ENCODE peak calls at places on chromosomes 7 and 10, in four cellular contexts. Y is IMR-90, X is coronary artery, W is brain microvascular endothelial cell. D is an unnamed sample.

GRCh38 chr10:22301193-22301592 is 15.0 kb upstream of the COMMD3 start:
- DNase-seq in Y (no peak), X (no peak), W (no peak), D (no peak)

GRCh38 chr7:37947138-37947839 is 26.8 kb downstream of the EPDR1 start:
- DNase-seq in Y (no peak), X (no peak), W (no peak), D (no peak)

GRCh38 chr7:111113263-111114017 is 22.5 kb downstream of the LRRN3 start:
- DNase-seq in Y (peak), X (no peak), W (no peak), D (no peak)

GRCh38 chr7:146654048-146654447 is 537.4 kb downstream of the CNTNAP2 start:
- DNase-seq in Y (no peak), X (no peak), W (peak), D (no peak)

GRCh38 chr7:44581426-44581906 is 565 bp downstream of the TMED4 start:
- DNase-seq in Y (no peak), X (no peak), W (no peak), D (peak)

GRCh38 chr7:105009667-105010537 is 4.1 kb upstream of the KMT2E start:
- DNase-seq in Y (no peak), X (no peak), W (no peak), D (no peak)

GRCh38 chr7:47304727-47305719 is 276.9 kb downstream of the TNS3 start:
- DNase-seq in Y (no peak), X (peak), W (no peak), D (no peak)

GRCh38 chr10:120403109-120403508 is 53.9 kb upstream of the PLPP4 start:
- DNase-seq in Y (no peak), X (no peak), W (no peak), D (no peak)

GRCh38 chr10:78207776-78208175 is 174.1 kb downstream of the RPS24 start:
- DNase-seq in Y (no peak), X (no peak), W (no peak), D (no peak)

GRCh38 chr7:148535227-148535626 is 55.3 kb upstream of the C7orf33 start:
- DNase-seq in Y (no peak), X (no peak), W (no peak), D (no peak)

GRCh38 chr10:100963826-100964225 is 5.5 kb upstream of the SEMA4G start:
- DNase-seq in Y (no peak), X (no peak), W (no peak), D (no peak)

GRCh38 chr7:32298403-32299132 is 191.6 kb downstream of the LSM5 start:
- DNase-seq in Y (no peak), X (no peak), W (no peak), D (no peak)
- H3K4me3 ChIP-seq in Y (peak), X (peak), W (peak), D (no peak)

DNA sequence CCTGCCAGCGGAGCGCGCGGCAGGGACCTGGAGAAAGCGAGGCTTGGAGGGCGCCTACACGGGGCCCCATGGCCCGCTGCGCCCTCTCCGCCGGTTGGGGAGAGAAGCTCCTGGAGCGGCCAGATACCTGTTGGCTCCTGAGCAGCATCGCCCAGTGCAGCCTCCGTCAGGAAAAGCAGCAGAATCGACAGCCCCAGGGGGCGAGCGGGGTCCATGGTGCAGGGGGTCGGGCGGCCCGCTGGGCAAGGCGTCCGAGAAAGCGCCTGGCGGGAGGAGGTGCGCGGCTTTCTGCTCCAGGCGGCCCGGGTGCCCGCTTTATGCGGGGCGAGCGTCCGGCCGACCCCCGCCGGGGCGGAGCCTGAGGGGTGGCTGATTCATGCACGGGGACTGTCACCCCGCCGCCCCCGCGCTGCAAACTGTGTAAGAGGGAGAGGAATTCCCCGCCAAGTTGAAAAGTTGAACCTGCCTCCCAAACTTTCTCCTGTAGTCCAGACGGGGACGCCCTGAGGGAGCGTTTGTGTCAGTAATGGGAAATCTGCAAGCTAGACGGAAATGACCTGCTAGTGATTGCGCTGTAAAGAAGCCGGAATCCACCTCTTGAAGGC is at the start of gene TFPI2:
- DNase-seq in Y (peak), X (no peak), W (peak), D (no peak)
- H3K4me3 ChIP-seq in Y (peak), X (peak), W (peak), D (no peak)

DNA sequence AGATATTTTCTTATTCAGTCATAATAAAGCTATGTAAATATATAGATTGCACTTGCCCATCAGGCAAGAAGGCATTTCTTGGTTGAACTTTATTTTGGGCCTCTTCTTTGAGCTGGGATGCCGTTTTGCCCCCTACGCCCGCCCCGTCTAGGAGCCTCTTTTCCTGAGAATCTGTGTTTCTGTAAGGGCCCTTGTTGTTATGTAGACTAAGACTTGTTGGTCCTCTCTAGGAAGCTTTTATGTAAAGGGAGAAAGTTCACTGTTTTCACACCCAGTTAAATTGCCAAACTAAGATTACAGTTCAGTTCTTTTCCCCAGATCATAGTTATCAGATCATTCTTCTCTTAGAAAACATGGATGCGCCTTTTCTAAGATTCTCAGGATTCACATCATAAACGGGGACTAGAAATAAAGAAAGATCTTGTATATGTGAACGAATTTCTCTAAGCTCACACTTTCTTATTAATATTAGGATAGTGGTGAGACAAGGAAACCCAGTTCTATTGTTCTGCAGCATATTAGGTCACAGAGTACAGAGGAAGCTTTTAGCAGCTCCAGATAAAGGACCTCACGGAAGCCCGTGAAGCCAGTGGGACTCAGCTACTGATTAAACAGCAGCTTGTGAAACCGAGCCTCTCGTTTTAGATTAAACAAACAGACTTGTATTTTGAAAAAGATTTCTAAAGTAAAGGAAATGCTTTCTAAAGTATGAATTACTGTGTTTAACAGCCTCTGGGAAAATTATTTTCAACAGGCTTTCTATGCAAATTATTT is 3.8 kb downstream of the LMTK2 start:
- DNase-seq in Y (peak), X (no peak), W (peak), D (no peak)
- H3K4me3 ChIP-seq in Y (no peak), X (no peak), W (no peak), D (no peak)

DNA sequence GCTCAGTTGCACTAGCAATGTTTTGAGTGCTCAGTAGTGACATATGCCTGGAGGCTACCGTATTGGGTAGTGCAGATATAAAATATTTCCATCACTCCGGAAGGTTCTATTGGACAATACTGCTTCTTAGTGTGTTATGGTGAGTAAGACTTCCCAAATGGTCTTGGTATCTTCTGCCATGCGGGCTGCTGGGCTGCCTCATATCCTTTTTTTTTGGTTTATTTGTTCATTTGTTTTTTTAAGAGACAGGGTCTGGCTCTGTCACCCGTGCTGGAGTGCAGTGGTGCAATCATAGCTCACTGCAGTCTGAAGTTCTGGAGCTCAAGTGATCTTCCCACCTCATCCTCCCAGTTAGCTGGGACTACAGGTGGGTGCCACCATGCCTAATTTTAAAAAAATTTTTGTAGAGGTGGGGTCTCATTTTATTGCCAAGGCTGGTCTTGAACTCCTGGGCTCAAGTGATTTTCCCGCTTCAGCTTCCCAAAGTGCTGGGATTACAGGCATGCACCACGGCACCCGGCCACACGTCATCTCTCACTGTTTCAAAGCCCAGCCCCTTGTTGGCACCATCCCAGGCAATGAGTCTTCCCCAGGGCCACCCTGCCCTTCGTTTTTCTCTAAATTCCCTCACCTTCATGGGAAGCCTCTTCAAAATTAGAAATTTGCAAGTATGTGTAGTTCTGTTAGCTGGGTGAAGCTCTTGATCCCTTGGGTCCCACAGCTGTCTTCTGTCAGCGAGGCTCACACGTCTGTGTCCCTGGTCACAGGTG is 111.0 kb upstream of the KLF14 start:
- DNase-seq in Y (peak), X (no peak), W (peak), D (no peak)
- H3K4me3 ChIP-seq in Y (no peak), X (no peak), W (no peak), D (no peak)